ENCODE peak calls at places on chromosome 11, in four cellular contexts. R is esophagus muscularis mucosa, J is GM12865, F is choroid plexus epithelial cell. S is an unnamed sample.

GRCh38 chr11:124311269-124311668 is 2.5 kb downstream of the OR8D1 start:
- DNase-seq in R (no peak), J (no peak), F (no peak), S (no peak)

GRCh38 chr11:45641961-45642360 is 23.5 kb downstream of the CHST1 start:
- DNase-seq in J (no peak), F (no peak), R (no peak), S (no peak)

GRCh38 chr11:85182437-85183109 is 444.6 kb downstream of the DLG2 start:
- DNase-seq in F (peak; percentile 65), J (peak; percentile 44), R (no peak), S (no peak)

GRCh38 chr11:5384335-5384734 is 723 bp downstream of the OR51M1 start:
- DNase-seq in R (no peak), F (no peak), J (no peak), S (no peak)

GRCh38 chr11:75492181-75492820 is 33.4 kb downstream of the GDPD5 start:
- DNase-seq in R (no peak), F (peak; percentile 31), J (peak; percentile 67), S (no peak)

GRCh38 chr11:91997178-91997577 is 227.4 kb upstream of the FAT3 start:
- DNase-seq in R (no peak), J (no peak), F (no peak), S (no peak)

GRCh38 chr11:62880231-62880802 is 379 bp upstream of the SLC3A2 start:
- DNase-seq in J (peak; percentile 52), F (peak; percentile 83), R (peak; percentile 96), S (no peak)

GRCh38 chr11:68206211-68206610 is 6.9 kb downstream of the KMT5B start:
- DNase-seq in J (peak; percentile 75), R (no peak), F (peak; percentile 82), S (no peak)

GRCh38 chr11:35997908-35998307 is 54.0 kb downstream of the LDLRAD3 start:
- DNase-seq in F (no peak), J (peak; percentile 44), R (no peak), S (no peak)

GRCh38 chr11:111574373-111575230 is 27.6 kb upstream of the SIK2 start:
- DNase-seq in J (no peak), F (peak; percentile 72), R (no peak), S (no peak)
- TF ChIP-seq CTCF in J (no peak), F (peak; percentile 37), R (no peak), S (no peak)

GRCh38 chr11:96158126-96158525 is 184.9 kb downstream of the MAML2 start:
- DNase-seq in J (no peak), R (no peak), F (no peak), S (no peak)

GRCh38 chr11:96156379-96156722 is 186.6 kb downstream of the MAML2 start:
- DNase-seq in F (no peak), R (no peak), J (no peak), S (no peak)

GRCh38 chr11:96154802-96155520 is 188.0 kb downstream of the MAML2 start:
- DNase-seq in R (no peak), F (peak; percentile 70), J (no peak), S (no peak)

GRCh38 chr11:96157517-96157873 is 185.5 kb downstream of the MAML2 start:
- DNase-seq in F (no peak), R (no peak), J (no peak), S (no peak)

DNA sequence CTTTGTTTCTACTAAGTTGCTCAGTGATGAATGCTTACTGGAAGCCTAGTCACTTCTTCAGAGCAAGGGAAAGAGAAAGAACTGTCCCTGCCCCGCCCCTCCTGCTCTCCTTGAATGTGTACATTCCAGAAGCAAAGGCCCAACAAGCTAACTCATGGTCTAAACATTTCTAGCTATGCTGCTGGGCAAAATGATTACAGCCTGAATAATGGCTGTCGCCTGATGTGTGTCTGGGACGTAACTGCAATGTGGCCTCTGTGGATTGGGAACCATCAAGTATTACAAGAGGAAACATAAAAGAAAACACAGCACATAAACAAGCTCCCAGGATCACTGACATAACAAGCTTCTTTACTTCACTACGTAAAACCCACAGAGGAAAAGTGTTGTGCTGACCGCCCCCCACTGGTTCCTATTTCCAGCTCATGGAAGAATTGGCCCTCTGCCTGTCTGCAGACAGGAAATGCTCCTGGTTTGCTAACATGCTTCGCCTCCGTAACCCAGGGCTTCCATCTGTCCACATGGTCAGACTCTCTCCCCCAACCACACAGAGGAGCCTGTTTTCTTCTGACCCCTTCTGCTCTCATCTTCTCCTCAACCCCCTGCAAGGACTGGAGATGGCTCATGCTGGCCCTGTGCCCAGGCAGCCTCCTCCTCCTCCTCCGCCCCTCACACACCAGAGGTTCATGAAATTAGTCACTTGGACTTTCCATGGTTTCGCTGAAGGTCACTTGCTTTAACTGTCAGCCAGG is 187.2 kb downstream of the MAML2 start:
- DNase-seq in F (peak; percentile 100), J (peak; percentile 86), R (peak; percentile 94), S (no peak)
- TF ChIP-seq CTCF in F (peak; percentile 55), J (no peak), R (peak; percentile 32), S (no peak)

GRCh38 chr11:86799680-86800075 is 664 bp upstream of the PRSS23 start:
- DNase-seq in J (no peak), R (no peak), F (peak; percentile 57), S (no peak)
- TF ChIP-seq CTCF in J (no peak), R (peak; percentile 10), F (peak; percentile 50), S (no peak)

GRCh38 chr11:117465236-117465997 is 137.8 kb downstream of the CEP164 start:
- DNase-seq in R (no peak), F (no peak), J (no peak), S (no peak)

GRCh38 chr11:117470576-117470975 is 142.9 kb downstream of the CEP164 start:
- DNase-seq in R (no peak), J (no peak), F (no peak), S (no peak)

GRCh38 chr11:117466966-117467365 is 139.3 kb downstream of the CEP164 start:
- DNase-seq in R (no peak), J (no peak), F (no peak), S (no peak)

GRCh38 chr11:117471776-117472175 is 144.1 kb downstream of the CEP164 start:
- DNase-seq in F (no peak), R (no peak), J (no peak), S (no peak)

GRCh38 chr11:117468888-117469287 is 141.2 kb downstream of the CEP164 start:
- DNase-seq in J (no peak), F (no peak), R (no peak), S (no peak)
- TF ChIP-seq CTCF in J (no peak), F (no peak), R (no peak), S (no peak)

DNA sequence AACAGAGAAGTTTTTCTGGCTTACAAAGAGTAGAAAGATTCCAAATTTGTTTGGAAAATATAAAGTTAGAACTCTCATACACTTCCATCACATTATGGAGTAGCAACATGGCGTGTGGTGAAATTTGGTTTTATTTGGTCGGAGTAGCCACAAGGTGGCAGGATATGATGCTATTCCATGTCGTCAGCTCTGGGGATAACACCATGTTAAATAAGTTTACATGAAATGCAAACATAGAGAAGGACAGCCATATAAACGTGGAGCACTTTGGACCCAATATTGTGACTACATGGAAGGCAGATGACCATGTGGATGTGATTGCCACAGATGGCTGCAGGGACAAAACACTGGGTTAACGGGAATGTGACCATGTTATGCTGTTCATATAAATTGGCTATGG is 21.1 kb downstream of the OR5M11 start:
- DNase-seq in J (peak; percentile 18), R (no peak), F (no peak), S (no peak)
- TF ChIP-seq CTCF in J (peak; percentile 6), R (no peak), F (no peak), S (no peak)

GRCh38 chr11:57311109-57311936 is 13.4 kb downstream of the TNKS1BP1 start:
- DNase-seq in J (peak; percentile 81), F (peak; percentile 97), R (peak; percentile 98), S (peak; percentile 65)
- TF ChIP-seq CTCF in J (no peak), F (no peak), R (no peak), S (no peak)

GRCh38 chr11:115504279-115505158 is at the start of gene CADM1:
- DNase-seq in F (peak; percentile 60), J (peak; percentile 30), R (no peak), S (peak; percentile 98)
- TF ChIP-seq CTCF in F (peak; percentile 49), J (peak; percentile 5), R (peak; percentile 59), S (peak; percentile 61)

GRCh38 chr11:396511-396947 is 2.5 kb downstream of the PKP3 start:
- DNase-seq in J (no peak), R (no peak), F (peak; percentile 36), S (no peak)
- TF ChIP-seq CTCF in J (no peak), R (no peak), F (peak; percentile 50), S (no peak)